ENCODE peak calls at places on chromosomes 4 and X, in eight cellular contexts. T is H9; K is cardiac muscle cell; Y is IMR-90; H is CD8-positive, alpha-beta T cell; W is mammary epithelial cell; O is astrocyte; C is RWPE2. L is an unnamed sample.
A peak's percentile ranks its signal among the peaks of the same experiment; 100 is the strongest.

GRCh38 chr4:99159699-99160098 is 15.6 kb upstream of the ADH4 start:
- DNase-seq in Y (no peak), H (no peak), C (no peak), W (no peak), O (no peak), K (no peak), T (no peak), L (no peak)

GRCh38 chr4:95957054-95957453 is 117.2 kb downstream of the PDHA2 start:
- DNase-seq in Y (no peak), O (peak; percentile 2), H (no peak), W (peak; percentile 60), K (no peak), T (no peak), C (no peak), L (no peak)

GRCh38 chrX:30593435-30594200 is 16.1 kb upstream of the TASL start:
- DNase-seq in W (no peak), K (no peak), C (no peak), T (peak; percentile 28), O (no peak), H (no peak), Y (no peak), L (no peak)

GRCh38 chr4:3342182-3342854 is 49.5 kb downstream of the RGS12 start:
- DNase-seq in W (no peak), T (no peak), C (no peak), K (no peak), H (no peak), Y (peak; percentile 95), O (peak; percentile 73), L (peak; percentile 78)

GRCh38 chr4:2930821-2931764 is 32.1 kb downstream of the NOP14 start:
- DNase-seq in W (no peak), Y (no peak), K (no peak), O (no peak), C (peak; percentile 70), T (peak; percentile 51), H (no peak), L (no peak)

GRCh38 chrX:74187211-74187610 is 116.8 kb upstream of the ZCCHC13 start:
- DNase-seq in T (no peak), O (peak; percentile 43), Y (peak; percentile 50), K (no peak), H (no peak), W (no peak), C (no peak), L (no peak)

GRCh38 chrX:19121898-19122640 is at the start of gene ADGRG2:
- DNase-seq in H (no peak), T (peak; percentile 37), Y (peak; percentile 11), O (peak; percentile 7), C (peak; percentile 33), W (peak; percentile 25), K (peak; percentile 55), L (no peak)

GRCh38 chrX:120446503-120446902 is 22.6 kb downstream of the LAMP2 start:
- DNase-seq in H (no peak), W (peak; percentile 64), Y (peak; percentile 59), O (peak; percentile 70), C (no peak), K (no peak), T (no peak), L (no peak)

GRCh38 chrX:119040432-119040831 is 32.4 kb upstream of the CT47C1 start:
- DNase-seq in H (no peak), W (no peak), T (no peak), Y (no peak), K (no peak), O (peak; percentile 18), C (no peak), L (no peak)

GRCh38 chr4:105279314-105279713 is 132.6 kb downstream of the TET2 start:
- DNase-seq in Y (no peak), W (no peak), H (no peak), K (no peak), C (no peak), T (no peak), O (no peak), L (no peak)
- TF ChIP-seq CTCF in Y (no peak), W (no peak), H (no peak), K (no peak), C (no peak), T (no peak), O (no peak), L (no peak)

GRCh38 chr4:142565771-142566170 is 280.3 kb downstream of the INPP4B start:
- DNase-seq in T (no peak), H (no peak), C (no peak), Y (no peak), K (no peak), W (no peak), O (no peak), L (no peak)

GRCh38 chr4:142566780-142567179 is 279.3 kb downstream of the INPP4B start:
- DNase-seq in C (no peak), T (no peak), Y (no peak), H (no peak), K (no peak), W (no peak), O (no peak), L (no peak)

GRCh38 chr4:142567199-142567598 is 278.9 kb downstream of the INPP4B start:
- DNase-seq in C (no peak), K (peak; percentile 20), H (no peak), O (no peak), T (peak; percentile 57), Y (no peak), W (no peak), L (no peak)

GRCh38 chr4:142566243-142566642 is 279.9 kb downstream of the INPP4B start:
- DNase-seq in H (no peak), O (no peak), C (no peak), Y (no peak), W (no peak), K (no peak), T (no peak), L (no peak)

GRCh38 chr4:142567620-142568451 is 278.3 kb downstream of the INPP4B start:
- DNase-seq in O (peak; percentile 64), K (no peak), C (no peak), W (peak; percentile 51), Y (peak; percentile 47), H (no peak), T (no peak), L (no peak)
- H3K27ac ChIP-seq in O (peak overlapping the region; percentile 31), K (no peak overlapping the region), C (peak overlapping the region; percentile 47), W (peak overlapping the region; percentile 55), Y (peak overlapping the region; percentile 66), H (peak overlapping the region; percentile 12), T (no peak overlapping the region), L (no peak overlapping the region)

GRCh38 chr4:78862314-78862737 is 76.9 kb downstream of the PAQR3 start:
- DNase-seq in O (no peak), H (no peak), K (no peak), W (no peak), T (no peak), C (no peak), Y (no peak), L (no peak)

GRCh38 chr4:78865451-78865850 is 73.8 kb downstream of the PAQR3 start:
- DNase-seq in O (no peak), H (no peak), Y (no peak), C (no peak), W (no peak), T (no peak), K (no peak), L (no peak)

GRCh38 chr4:78863991-78864390 is 75.2 kb downstream of the PAQR3 start:
- DNase-seq in K (no peak), Y (no peak), O (no peak), H (no peak), T (no peak), W (no peak), C (no peak), L (no peak)

GRCh38 chr4:78863254-78863869 is 75.9 kb downstream of the PAQR3 start:
- DNase-seq in Y (no peak), O (no peak), C (no peak), T (no peak), K (no peak), H (no peak), W (no peak), L (no peak)

DNA sequence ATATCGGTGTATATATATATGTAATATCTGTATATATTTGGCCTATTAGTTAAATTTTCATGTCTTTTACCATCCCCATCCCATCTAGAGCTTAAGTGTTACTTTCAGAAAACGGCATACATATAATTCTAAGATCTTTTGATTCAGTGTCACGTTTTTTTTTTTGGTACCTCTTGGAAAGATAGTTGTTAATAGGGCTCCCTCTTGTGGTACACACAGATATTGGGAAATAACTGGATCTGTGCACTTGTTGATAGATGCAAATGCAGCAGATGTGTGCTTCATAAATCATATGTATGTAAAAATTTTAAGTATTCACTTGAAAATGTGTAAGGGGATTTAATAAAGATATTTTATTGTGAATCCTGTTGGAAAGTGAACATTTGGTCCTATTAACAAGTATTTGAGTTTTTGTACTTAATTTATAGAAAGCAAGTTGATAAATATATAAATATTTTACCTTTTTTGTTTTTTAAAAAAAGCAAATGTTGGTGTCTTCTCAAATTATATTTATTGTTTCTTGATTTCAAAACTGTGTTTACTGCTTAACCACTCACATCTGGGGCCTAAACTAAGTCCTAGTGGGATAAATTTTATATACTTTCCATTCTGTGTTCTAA is 74.7 kb downstream of the PAQR3 start:
- DNase-seq in C (no peak), O (peak; percentile 62), W (peak; percentile 58), Y (peak; percentile 85), T (no peak), K (peak; percentile 78), H (no peak), L (peak; percentile 63)
- TF ChIP-seq CTCF in C (peak; percentile 92), O (peak; percentile 78), W (peak; percentile 73), Y (peak; percentile 83), T (peak; percentile 84), K (peak; percentile 68), H (peak; percentile 94), L (peak; percentile 68)

GRCh38 chr4:128521156-128521555 is 233.5 kb upstream of the PGRMC2 start:
- DNase-seq in Y (peak; percentile 49), C (no peak), W (no peak), O (peak; percentile 74), H (no peak), K (no peak), T (no peak), L (no peak)

GRCh38 chr4:128517739-128518510 is 230.3 kb upstream of the PGRMC2 start:
- DNase-seq in K (no peak), W (peak; percentile 83), C (peak; percentile 73), O (peak; percentile 98), T (no peak), H (no peak), Y (peak; percentile 98), L (peak; percentile 95)

GRCh38 chr4:128517096-128517738 is 229.6 kb upstream of the PGRMC2 start:
- DNase-seq in K (no peak), W (no peak), Y (peak; percentile 61), H (no peak), C (no peak), T (no peak), O (no peak), L (peak; percentile 26)

GRCh38 chr4:128521634-128522253 is 234.1 kb upstream of the PGRMC2 start:
- DNase-seq in T (no peak), Y (peak; percentile 59), H (no peak), K (no peak), C (no peak), O (peak; percentile 83), W (no peak), L (no peak)

DNA sequence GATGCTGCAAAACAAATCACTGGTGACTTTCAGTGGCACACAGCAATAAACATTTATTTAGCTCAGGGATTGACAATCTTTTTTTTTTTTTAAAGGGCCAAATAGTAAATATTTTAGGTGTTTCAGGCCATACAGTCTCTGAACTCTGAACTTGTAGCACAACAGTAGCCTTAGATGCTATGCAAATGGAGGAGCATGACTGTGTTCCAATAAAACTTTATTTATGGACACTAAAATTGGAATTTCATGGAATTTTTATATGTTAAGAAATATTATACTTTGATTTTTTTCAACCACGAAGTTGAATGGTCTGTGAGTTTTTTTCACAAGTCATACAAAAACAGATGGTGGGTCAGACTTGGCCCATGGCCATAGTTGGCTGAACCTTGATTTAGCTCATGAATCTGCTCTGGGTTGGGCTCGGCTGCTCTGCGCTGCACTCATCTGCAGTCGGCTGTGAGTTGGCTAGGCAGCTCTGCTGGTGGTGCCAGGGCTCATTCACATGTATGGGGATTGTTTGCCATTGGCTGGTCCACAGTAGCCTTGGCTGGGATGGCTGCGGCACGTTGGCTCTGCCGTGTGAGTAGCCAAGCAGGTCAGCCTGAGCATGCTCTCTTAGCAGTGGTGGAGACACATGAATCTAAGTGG is 231.7 kb upstream of the PGRMC2 start:
- DNase-seq in H (no peak), O (peak; percentile 61), C (no peak), K (no peak), Y (peak; percentile 23), T (no peak), W (no peak), L (no peak)
- H3K27ac ChIP-seq in H (no peak overlapping the region), O (peak overlapping the region; percentile 92), C (peak overlapping the region; percentile 77), K (no peak overlapping the region), Y (peak overlapping the region; percentile 90), T (no peak overlapping the region), W (no peak overlapping the region), L (no peak overlapping the region)